ENCODE peak calls at places on chromosomes 1 and 21, in six cellular contexts. Y is M059J, V is EH, W is Kasumi-1, Q is endothelial cell of umbilical vein, S is activated T-helper 1 cell treated with Interleukin-2 at 50 U/mL for 16 hours. D is an unnamed sample.
A peak's percentile ranks its signal among the peaks of the same experiment; 100 is the strongest.

GRCh38 chr1:161973924-161974845 is 49.5 kb downstream of the OLFML2B start:
- DNase-seq in Y (no peak), V (peak; percentile 69), W (no peak), Q (no peak), S (no peak), D (no peak)

GRCh38 chr1:225748479-225748878 is 29.1 kb upstream of the SRP9 start:
- DNase-seq in Y (no peak), V (no peak), W (no peak), Q (no peak), S (no peak), D (no peak)

GRCh38 chr21:20802631-20803260 is 195.5 kb upstream of the NCAM2 start:
- DNase-seq in Y (no peak), V (no peak), W (no peak), Q (no peak), S (no peak), D (no peak)

GRCh38 chr1:170067253-170067819 is 7.2 kb downstream of the KIFAP3 start:
- DNase-seq in Y (no peak), V (no peak), W (peak; percentile 3), Q (peak; percentile 62), S (no peak), D (no peak)

GRCh38 chr21:21897275-21897883 is 899.2 kb downstream of the NCAM2 start:
- DNase-seq in Y (no peak), V (no peak), W (no peak), Q (no peak), S (no peak), D (no peak)

GRCh38 chr21:42156690-42157605 is 62.0 kb upstream of the ABCG1 start:
- DNase-seq in Y (no peak), V (no peak), W (no peak), Q (peak; percentile 38), S (no peak), D (no peak)

GRCh38 chr21:35430260-35430659 is 381.2 kb upstream of the RUNX1 start:
- DNase-seq in Y (no peak), V (no peak), W (no peak), Q (no peak), S (no peak), D (no peak)

GRCh38 chr21:28719731-28720130 is 272.9 kb downstream of the LTN1 start:
- DNase-seq in Y (no peak), V (peak; percentile 57), W (no peak), Q (peak; percentile 12), S (no peak), D (no peak)

GRCh38 chr1:203607169-203607873 is 19.3 kb upstream of the ATP2B4 start:
- DNase-seq in Y (peak; percentile 97), V (peak; percentile 97), W (peak; percentile 45), Q (peak; percentile 93), S (peak; percentile 58), D (peak; percentile 70)

GRCh38 chr1:69055223-69055622 is 512.5 kb upstream of the LRRC7 start:
- DNase-seq in Y (no peak), V (no peak), W (no peak), Q (no peak), S (no peak), D (no peak)

GRCh38 chr1:212167098-212167497 is 118.1 kb upstream of the PPP2R5A start:
- DNase-seq in Y (no peak), V (peak; percentile 95), W (no peak), Q (peak; percentile 90), S (no peak), D (peak; percentile 70)

D was measured in brain pericyte.